ENCODE peak calls at places on chromosomes 11 and 22, in nine cellular contexts. J is pancreas, M is Calu3, F is cardiac muscle cell, V is fibroblast of lung, W is AG10803, Z is neural progenitor cell, R is BE2C, O is esophagus muscularis mucosa. T is an unnamed sample.

GRCh38 chr11:128355558-128355957 is 231.8 kb downstream of the ETS1 start:
- DNase-seq in F (no peak), O (no peak), R (no peak), V (no peak), M (no peak), W (no peak), Z (no peak), J (no peak), T (no peak)

GRCh38 chr11:129440028-129440630 is 64.5 kb downstream of the BARX2 start:
- DNase-seq in V (peak; percentile 49), W (no peak), F (no peak), M (peak; percentile 69), Z (no peak), O (no peak), J (peak; percentile 69), R (no peak), T (no peak)

GRCh38 chr11:27718853-27719574 is 18.8 kb upstream of the BDNF start:
- DNase-seq in F (peak; percentile 63), Z (peak; percentile 91), R (peak; percentile 27), V (peak; percentile 68), M (peak; percentile 43), J (peak; percentile 78), O (no peak), W (peak; percentile 66), T (no peak)

GRCh38 chr11:16239130-16240105 is 116.9 kb downstream of the SOX6 start:
- DNase-seq in Z (peak; percentile 3), W (no peak), R (no peak), M (no peak), J (no peak), V (no peak), O (no peak), F (no peak), T (no peak)

GRCh38 chr11:3086114-3086513 is 28.9 kb upstream of the CARS1 start:
- DNase-seq in Z (no peak), W (no peak), M (no peak), O (no peak), F (no peak), J (no peak), R (no peak), V (no peak), T (no peak)

GRCh38 chr11:107710301-107710700 is 1.6 kb downstream of the SLN start:
- DNase-seq in V (no peak), W (no peak), O (no peak), R (no peak), F (no peak), J (no peak), M (no peak), Z (no peak), T (no peak)

GRCh38 chr11:131353761-131354160 is 16.7 kb upstream of the NTM start:
- DNase-seq in O (no peak), W (no peak), R (no peak), J (no peak), F (no peak), V (no peak), M (no peak), Z (no peak), T (no peak)

GRCh38 chr11:128522943-128523518 is 64.3 kb downstream of the ETS1 start:
- DNase-seq in O (no peak), R (no peak), W (no peak), J (no peak), F (no peak), M (no peak), Z (no peak), V (no peak), T (no peak)

GRCh38 chr11:88352139-88352538 is 14.6 kb upstream of the CTSC start:
- DNase-seq in J (no peak), R (no peak), V (peak; percentile 62), M (no peak), W (peak; percentile 69), F (peak; percentile 51), Z (no peak), O (no peak), T (no peak)

GRCh38 chr22:38935023-38935422 is 22.4 kb upstream of the APOBEC3A start:
- DNase-seq in O (no peak), R (peak; percentile 51), Z (no peak), F (no peak), J (peak; percentile 100), W (no peak), M (peak; percentile 97), V (no peak), T (no peak)

GRCh38 chr11:16787035-16787744 is 48.7 kb downstream of the C11orf58 start:
- DNase-seq in J (no peak), M (no peak), W (peak; percentile 30), O (no peak), F (no peak), V (peak; percentile 51), R (no peak), Z (no peak), T (no peak)

GRCh38 chr11:104051806-104052205 is 15.4 kb downstream of the DDI1 start:
- DNase-seq in Z (no peak), V (no peak), M (no peak), R (no peak), W (peak; percentile 15), J (no peak), F (peak; percentile 67), O (no peak), T (no peak)

GRCh38 chr11:11849127-11849746 is 7.5 kb downstream of the USP47 start:
- DNase-seq in R (peak; percentile 58), O (no peak), Z (peak; percentile 79), F (peak; percentile 84), M (peak; percentile 77), W (peak; percentile 68), V (peak; percentile 60), J (peak; percentile 48), T (no peak)

GRCh38 chr22:41917906-41918791 is 3.3 kb upstream of the SHISA8 start:
- DNase-seq in M (peak; percentile 77), J (peak; percentile 75), V (peak; percentile 46), O (no peak), R (peak; percentile 64), F (peak; percentile 65), Z (no peak), W (peak; percentile 25), T (no peak)

GRCh38 chr22:37231406-37232139 is 12.5 kb downstream of the RAC2 start:
- DNase-seq in J (no peak), R (no peak), O (no peak), F (no peak), W (no peak), Z (no peak), M (no peak), V (no peak), T (no peak)

GRCh38 chr22:40670058-40670457 is 9.2 kb upstream of the MCHR1 start:
- DNase-seq in F (no peak), V (no peak), O (no peak), M (no peak), R (no peak), W (no peak), J (no peak), Z (no peak), T (no peak)

GRCh38 chr11:62611705-62612365 is 740 bp downstream of the EML3 start:
- DNase-seq in O (no peak), V (peak; percentile 74), R (no peak), F (peak; percentile 87), M (peak; percentile 35), Z (peak; percentile 60), J (no peak), W (peak; percentile 70), T (no peak)
- TF ChIP-seq CTCF in O (no peak), V (peak; percentile 7), R (no peak), F (peak; percentile 12), M (no peak), Z (no peak), J (no peak), W (no peak), T (no peak)

GRCh38 chr22:25777870-25778269 is 35.9 kb downstream of the MYO18B start:
- DNase-seq in M (peak; percentile 46), W (peak; percentile 49), Z (peak; percentile 45), O (no peak), J (no peak), R (peak; percentile 67), V (peak; percentile 36), F (peak; percentile 64), T (no peak)

GRCh38 chr22:25775501-25775900 is 33.5 kb downstream of the MYO18B start:
- DNase-seq in W (peak; percentile 6), R (peak; percentile 68), Z (peak; percentile 54), O (no peak), J (no peak), V (peak; percentile 67), M (no peak), F (peak; percentile 30), T (no peak)

GRCh38 chr22:25772288-25772687 is 30.3 kb downstream of the MYO18B start:
- DNase-seq in W (no peak), O (no peak), J (no peak), Z (no peak), M (no peak), V (no peak), F (no peak), R (no peak), T (no peak)

GRCh38 chr22:25777411-25777810 is 35.4 kb downstream of the MYO18B start:
- DNase-seq in R (no peak), O (no peak), J (no peak), V (no peak), F (no peak), Z (no peak), M (no peak), W (no peak), T (no peak)

GRCh38 chr22:25774575-25775026 is 32.6 kb downstream of the MYO18B start:
- DNase-seq in R (peak; percentile 81), V (no peak), M (peak; percentile 22), F (no peak), J (no peak), O (no peak), Z (peak; percentile 71), W (no peak), T (no peak)
- TF ChIP-seq CTCF in R (peak; percentile 91), V (peak; percentile 26), M (peak; percentile 40), F (peak; percentile 53), J (no peak), O (peak; percentile 24), Z (peak; percentile 82), W (peak; percentile 44), T (no peak)

DNA sequence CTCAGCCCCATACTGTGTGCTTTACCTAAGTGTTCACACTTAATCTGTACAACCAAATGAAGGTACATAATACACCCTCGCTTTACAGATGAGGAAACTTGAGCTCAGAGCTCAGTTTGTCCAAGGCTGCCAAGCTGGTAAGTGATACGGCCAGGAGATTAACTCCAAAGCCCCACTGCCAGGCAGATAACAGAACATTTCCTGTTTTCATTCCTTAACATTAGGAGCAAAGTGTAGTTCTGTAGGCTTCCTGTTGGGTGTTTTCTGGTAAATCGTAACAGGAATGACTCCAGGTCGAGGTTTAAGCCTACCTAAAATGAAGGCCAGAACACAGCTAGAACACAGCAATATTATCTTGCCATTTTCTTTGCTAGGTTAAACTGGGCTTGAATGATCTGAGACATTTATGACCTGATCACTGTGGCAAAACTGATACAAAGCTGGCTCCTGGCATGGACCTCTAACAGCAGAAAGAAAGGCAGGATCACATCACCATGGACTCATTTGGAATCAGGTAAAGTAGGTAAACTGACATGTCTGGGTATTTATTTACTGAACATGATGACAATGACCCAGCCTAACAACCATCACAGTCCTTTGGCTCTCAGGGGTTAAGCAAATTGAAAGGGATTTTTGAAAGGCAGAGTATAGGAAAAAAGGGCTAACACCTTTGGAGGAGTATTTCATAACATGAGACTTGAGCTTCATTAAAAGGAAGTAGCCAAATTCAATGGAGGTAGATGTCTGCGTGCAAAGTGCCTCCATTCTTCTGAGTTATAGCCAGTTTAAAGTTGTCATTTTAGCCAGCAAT is 3.9 kb upstream of the NUP50 start:
- DNase-seq in V (peak; percentile 35), R (no peak), O (no peak), M (peak; percentile 48), W (no peak), F (peak; percentile 68), J (no peak), Z (peak; percentile 6), T (no peak)
- TF ChIP-seq CTCF in V (no peak), R (peak; percentile 12), O (no peak), M (no peak), W (peak; percentile 24), F (no peak), J (no peak), Z (no peak), T (no peak)

GRCh38 chr11:110921742-110922200 is 209.5 kb upstream of the ARHGAP20 start:
- DNase-seq in R (no peak), O (no peak), Z (peak; percentile 6), V (peak; percentile 73), M (no peak), J (peak; percentile 49), F (peak; percentile 88), W (peak; percentile 24), T (peak; percentile 27)
- TF ChIP-seq CTCF in R (no peak), O (no peak), Z (no peak), V (no peak), M (no peak), J (no peak), F (no peak), W (no peak), T (no peak)

T was measured in omental fat pad.